ENCODE peak calls at places on chromosomes 7 and 10, in eight cellular contexts. U, F, A, D, J, N, W and P are unnamed samples.
A peak's percentile ranks its signal among the peaks of the same experiment; 100 is the strongest.

GRCh38 chr10:80268938-80269588 is 20.4 kb downstream of the MAT1A start:
- DNase-seq in U (no peak), F (no peak), A (no peak), D (no peak), J (no peak), N (no peak), W (no peak), P (no peak)

GRCh38 chr7:101068401-101068800 is 16.9 kb upstream of the TRIM56 start:
- DNase-seq in U (no peak), F (no peak), A (no peak), D (no peak), J (no peak), N (no peak), W (no peak), P (no peak)

GRCh38 chr7:95686109-95686508 is 86.2 kb upstream of the DYNC1I1 start:
- DNase-seq in U (peak; percentile 67), F (peak; percentile 68), A (peak; percentile 14), D (peak; percentile 63), J (peak; percentile 56), N (no peak), W (peak; percentile 69), P (no peak)

GRCh38 chr10:132368881-132369635 is 27.9 kb upstream of the PWWP2B start:
- DNase-seq in U (no peak), F (no peak), A (no peak), D (no peak), J (no peak), N (no peak), W (no peak), P (no peak)

GRCh38 chr7:139808401-139808800 is 20.7 kb upstream of the TBXAS1 start:
- DNase-seq in U (no peak), F (no peak), A (no peak), D (no peak), J (no peak), N (no peak), W (no peak), P (no peak)

GRCh38 chr10:74827045-74827441 is 643 bp downstream of the KAT6B start:
- DNase-seq in U (no peak), F (no peak), A (no peak), D (no peak), J (no peak), N (no peak), W (no peak), P (no peak)

GRCh38 chr7:77958436-77958835 is 159.9 kb downstream of the PHTF2 start:
- DNase-seq in U (no peak), F (no peak), A (no peak), D (no peak), J (no peak), N (no peak), W (no peak), P (no peak)

GRCh38 chr7:100397336-100398081 is 24.2 kb downstream of the PILRA start:
- DNase-seq in U (no peak), F (no peak), A (no peak), D (no peak), J (no peak), N (no peak), W (no peak), P (no peak)

GRCh38 chr10:19250542-19250941 is 201.9 kb downstream of the MALRD1 start:
- DNase-seq in U (no peak), F (no peak), A (no peak), D (no peak), J (no peak), N (no peak), W (no peak), P (no peak)

GRCh38 chr10:80205478-80206276 is at the start of gene ANXA11:
- DNase-seq in U (peak; percentile 92), F (peak; percentile 81), A (peak; percentile 88), D (peak; percentile 92), J (peak; percentile 84), N (peak; percentile 93), W (peak; percentile 85), P (peak; percentile 87)

GRCh38 chr7:152565731-152566130 is 110.2 kb downstream of the XRCC2 start:
- DNase-seq in U (no peak), F (no peak), A (no peak), D (no peak), J (no peak), N (no peak), W (no peak), P (no peak)

GRCh38 chr10:1253476-1254353 is 197.5 kb downstream of the WDR37 start:
- DNase-seq in U (no peak), F (no peak), A (no peak), D (no peak), J (no peak), N (no peak), W (peak; percentile 34), P (no peak)

GRCh38 chr10:18140957-18141888 is 999 bp downstream of the CACNB2 start:
- DNase-seq in U (no peak), F (peak; percentile 41), A (peak; percentile 14), D (peak; percentile 23), J (no peak), N (no peak), W (no peak), P (no peak)

GRCh38 chr10:107436568-107436967 is 272.1 kb upstream of the SORCS1 start:
- DNase-seq in U (no peak), F (no peak), A (no peak), D (no peak), J (no peak), N (no peak), W (no peak), P (no peak)

GRCh38 chr10:67612577-67613537 is 83.1 kb downstream of the CTNNA3 start:
- DNase-seq in U (no peak), F (no peak), A (no peak), D (no peak), J (no peak), N (no peak), W (no peak), P (no peak)

GRCh38 chr10:131222986-131223385 is 88.5 kb downstream of the TCERG1L start:
- DNase-seq in U (no peak), F (no peak), A (no peak), D (no peak), J (no peak), N (no peak), W (no peak), P (no peak)

GRCh38 chr10:133230387-133231195 is 574 bp downstream of the UTF1 start:
- DNase-seq in U (no peak), F (no peak), A (peak; percentile 38), D (peak; percentile 25), J (no peak), N (no peak), W (no peak), P (no peak)

GRCh38 chr7:100745184-100745583 is 11.8 kb downstream of the ZAN start:
- DNase-seq in U (no peak), F (peak; percentile 45), A (peak; percentile 45), D (peak; percentile 17), J (no peak), N (no peak), W (no peak), P (peak; percentile 24)

GRCh38 chr7:79933144-79933543 is 201.5 kb upstream of the GNAI1 start:
- DNase-seq in U (no peak), F (no peak), A (no peak), D (no peak), J (no peak), N (no peak), W (no peak), P (no peak)

GRCh38 chr10:59865101-59865500 is 41.3 kb downstream of the CCDC6 start:
- DNase-seq in U (no peak), F (no peak), A (no peak), D (peak; percentile 69), J (peak; percentile 50), N (no peak), W (no peak), P (no peak)
- TF ChIP-seq CTCF in U (peak; percentile 7), F (no peak), A (no peak), D (peak; percentile 60), J (peak; percentile 30), N (peak; percentile 17), W (no peak), P (peak; percentile 24)

DNA sequence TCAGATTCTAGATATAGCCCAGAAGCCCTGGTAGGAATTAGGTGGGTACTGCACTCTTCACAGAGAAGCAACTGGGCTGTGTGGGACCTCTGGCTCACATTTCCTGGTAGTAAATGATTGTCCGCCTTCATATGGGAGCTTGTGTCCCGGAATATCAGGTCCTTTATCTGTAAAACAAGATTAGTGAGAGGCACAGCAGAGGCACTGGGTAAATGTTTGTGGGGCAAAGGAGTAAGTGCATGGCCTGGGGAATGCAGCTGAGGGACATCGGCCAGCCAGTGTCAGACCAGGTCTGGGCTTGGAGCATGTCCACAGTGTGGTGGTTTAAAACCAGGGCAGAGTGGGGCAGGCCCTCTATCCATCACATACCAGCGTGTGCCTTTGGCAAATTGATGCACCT is 323.3 kb upstream of the ZMIZ1 start:
- DNase-seq in U (no peak), F (no peak), A (no peak), D (no peak), J (no peak), N (peak; percentile 69), W (no peak), P (no peak)
- H3K4me1 ChIP-seq in U (no peaks in the 10 kb centered on the region), F (peaks cover 5% of the 10 kb centered on the region), A (peaks cover 58% of the 10 kb centered on the region), D (peaks cover 8% of the 10 kb centered on the region), J (no peaks in the 10 kb centered on the region), N (peaks cover 52% of the 10 kb centered on the region), W (peaks cover 61% of the 10 kb centered on the region), P (peaks cover 22% of the 10 kb centered on the region)

DNA sequence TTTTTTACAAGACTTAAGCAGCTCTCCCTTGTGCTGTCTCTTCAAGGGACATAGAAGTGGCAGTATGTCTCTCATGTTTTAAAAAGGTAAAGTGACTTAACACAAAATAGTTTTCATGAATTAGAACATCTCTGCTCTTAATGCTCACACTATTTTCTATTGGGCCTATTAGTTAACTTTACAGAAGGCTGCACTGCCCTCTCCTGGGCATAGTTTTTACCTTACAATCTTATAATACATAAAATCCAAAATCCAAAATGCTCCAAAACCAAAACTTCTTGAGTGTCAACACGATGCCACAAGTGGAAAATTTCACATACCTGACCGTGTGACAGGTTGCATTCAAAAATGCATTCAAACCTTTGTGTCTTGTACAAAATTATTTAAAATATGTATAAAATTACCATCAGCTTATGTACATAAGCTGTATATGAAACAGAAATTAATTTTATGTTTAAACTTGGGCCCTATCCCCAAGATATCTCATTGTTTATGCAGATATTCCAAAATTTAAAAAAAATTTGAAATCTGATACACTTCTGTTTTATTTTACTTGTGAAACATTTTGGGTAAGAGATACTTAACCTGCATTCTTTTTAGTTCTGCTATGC is 25.8 kb downstream of the TES start:
- DNase-seq in U (peak; percentile 75), F (peak; percentile 12), A (no peak), D (peak; percentile 48), J (peak; percentile 52), N (no peak), W (no peak), P (peak; percentile 53)
- H3K4me3 ChIP-seq in U (no peak overlapping the region), F (no peak overlapping the region), A (no peak overlapping the region), D (no peak overlapping the region), J (no peak overlapping the region), N (no peak overlapping the region), W (no peak overlapping the region), P (no peak overlapping the region)

GRCh38 chr7:45865594-45866410 is 7.1 kb downstream of the CCDC201 start:
- DNase-seq in U (no peak), F (no peak), A (no peak), D (no peak), J (no peak), N (no peak), W (no peak), P (no peak)

GRCh38 chr7:45867471-45867870 is 5.4 kb downstream of the CCDC201 start:
- DNase-seq in U (no peak), F (no peak), A (no peak), D (no peak), J (no peak), N (no peak), W (no peak), P (no peak)

GRCh38 chr7:45869426-45869825 is 3.5 kb downstream of the CCDC201 start:
- DNase-seq in U (no peak), F (no peak), A (no peak), D (no peak), J (no peak), N (no peak), W (no peak), P (no peak)

GRCh38 chr7:45863715-45864114 is 9.2 kb downstream of the CCDC201 start:
- DNase-seq in U (no peak), F (no peak), A (no peak), D (no peak), J (no peak), N (no peak), W (no peak), P (no peak)
- TF ChIP-seq CTCF in U (no peak), F (no peak), A (no peak), D (no peak), J (no peak), N (no peak), W (no peak), P (no peak)